ENCODE peak calls at places on chromosomes 12 and 14, in seven cellular contexts. One of them, this sample, is unnamed.

GRCh38 chr14:64541971-64542838 is 1.7 kb downstream of the HSPA2 start:
- DNase-seq in stomach: no peak
- DNase-seq in tibial artery: no peak
- DNase-seq in immature natural killer cell: no peak
- DNase-seq in mesothelial cell of epicardium: no peak
- DNase-seq in activated CD4-positive, CD25-positive, alpha-beta regulatory T cell: no peak
- DNase-seq in H7: no peak
- DNase-seq in this sample: no peak

GRCh38 chr14:68544150-68544892 is 248.5 kb downstream of the ZFP36L1 start:
- DNase-seq in stomach: peak
- DNase-seq in tibial artery: peak
- DNase-seq in immature natural killer cell: no peak
- DNase-seq in mesothelial cell of epicardium: no peak
- DNase-seq in activated CD4-positive, CD25-positive, alpha-beta regulatory T cell: no peak
- DNase-seq in H7: no peak
- DNase-seq in this sample: no peak

GRCh38 chr12:127400231-127400630 is 866.7 kb upstream of the TMEM132C start:
- DNase-seq in stomach: no peak
- DNase-seq in tibial artery: no peak
- DNase-seq in immature natural killer cell: no peak
- DNase-seq in mesothelial cell of epicardium: no peak
- DNase-seq in activated CD4-positive, CD25-positive, alpha-beta regulatory T cell: no peak
- DNase-seq in H7: no peak
- DNase-seq in this sample: no peak

GRCh38 chr14:90503582-90503981 is 106.8 kb downstream of the CALM1 start:
- DNase-seq in stomach: peak
- DNase-seq in tibial artery: no peak
- DNase-seq in immature natural killer cell: no peak
- DNase-seq in mesothelial cell of epicardium: no peak
- DNase-seq in activated CD4-positive, CD25-positive, alpha-beta regulatory T cell: no peak
- DNase-seq in H7: no peak
- DNase-seq in this sample: no peak

GRCh38 chr12:120984351-120984898 is 6.1 kb downstream of the HNF1A start:
- DNase-seq in stomach: peak
- DNase-seq in tibial artery: no peak
- DNase-seq in immature natural killer cell: no peak
- DNase-seq in mesothelial cell of epicardium: no peak
- DNase-seq in activated CD4-positive, CD25-positive, alpha-beta regulatory T cell: no peak
- DNase-seq in H7: no peak
- DNase-seq in this sample: no peak

GRCh38 chr12:74903522-74903921 is 306.1 kb downstream of the KCNC2 start:
- DNase-seq in stomach: no peak
- DNase-seq in tibial artery: no peak
- DNase-seq in immature natural killer cell: no peak
- DNase-seq in mesothelial cell of epicardium: no peak
- DNase-seq in activated CD4-positive, CD25-positive, alpha-beta regulatory T cell: no peak
- DNase-seq in H7: peak
- DNase-seq in this sample: no peak

GRCh38 chr12:124673881-124674617 is 106.6 kb upstream of the NCOR2 start:
- DNase-seq in stomach: no peak
- DNase-seq in tibial artery: no peak
- DNase-seq in immature natural killer cell: no peak
- DNase-seq in mesothelial cell of epicardium: no peak
- DNase-seq in activated CD4-positive, CD25-positive, alpha-beta regulatory T cell: no peak
- DNase-seq in H7: no peak
- DNase-seq in this sample: peak

GRCh38 chr14:59204305-59204704 is 15.8 kb downstream of the DAAM1 start:
- DNase-seq in stomach: no peak
- DNase-seq in tibial artery: no peak
- DNase-seq in immature natural killer cell: no peak
- DNase-seq in mesothelial cell of epicardium: no peak
- DNase-seq in activated CD4-positive, CD25-positive, alpha-beta regulatory T cell: no peak
- DNase-seq in H7: no peak
- DNase-seq in this sample: no peak

GRCh38 chr14:105849933-105850626 is 323.7 kb downstream of the TMEM121 start:
- DNase-seq in stomach: no peak
- DNase-seq in tibial artery: no peak
- DNase-seq in immature natural killer cell: no peak
- DNase-seq in mesothelial cell of epicardium: no peak
- DNase-seq in activated CD4-positive, CD25-positive, alpha-beta regulatory T cell: no peak
- DNase-seq in H7: peak
- DNase-seq in this sample: no peak

GRCh38 chr12:70271025-70271424 is 27.8 kb downstream of the CNOT2 start:
- DNase-seq in stomach: no peak
- DNase-seq in tibial artery: no peak
- DNase-seq in immature natural killer cell: no peak
- DNase-seq in mesothelial cell of epicardium: no peak
- DNase-seq in activated CD4-positive, CD25-positive, alpha-beta regulatory T cell: no peak
- DNase-seq in H7: no peak
- DNase-seq in this sample: no peak

GRCh38 chr12:75628916-75629315 is 117.5 kb upstream of the KRR1 start:
- DNase-seq in stomach: peak
- DNase-seq in tibial artery: no peak
- DNase-seq in immature natural killer cell: no peak
- DNase-seq in mesothelial cell of epicardium: no peak
- DNase-seq in activated CD4-positive, CD25-positive, alpha-beta regulatory T cell: no peak
- DNase-seq in H7: no peak
- DNase-seq in this sample: no peak

GRCh38 chr12:12893438-12893837 is 2.1 kb downstream of the GPRC5A start:
- DNase-seq in stomach: no peak
- DNase-seq in tibial artery: no peak
- DNase-seq in immature natural killer cell: no peak
- DNase-seq in mesothelial cell of epicardium: no peak
- DNase-seq in activated CD4-positive, CD25-positive, alpha-beta regulatory T cell: no peak
- DNase-seq in H7: no peak
- DNase-seq in this sample: no peak

GRCh38 chr12:80684077-80684495 is 23.3 kb upstream of the MYF6 start:
- DNase-seq in stomach: no peak
- DNase-seq in tibial artery: no peak
- DNase-seq in immature natural killer cell: no peak
- DNase-seq in mesothelial cell of epicardium: no peak
- DNase-seq in activated CD4-positive, CD25-positive, alpha-beta regulatory T cell: no peak
- DNase-seq in H7: peak
- DNase-seq in this sample: no peak

GRCh38 chr12:114625294-114625851 is 58.6 kb downstream of the TBX3 start:
- DNase-seq in stomach: peak
- DNase-seq in tibial artery: no peak
- DNase-seq in immature natural killer cell: no peak
- DNase-seq in mesothelial cell of epicardium: peak
- DNase-seq in activated CD4-positive, CD25-positive, alpha-beta regulatory T cell: no peak
- DNase-seq in H7: peak
- DNase-seq in this sample: no peak

GRCh38 chr14:65229431-65230286 is 127.3 kb upstream of the MAX start:
- DNase-seq in stomach: peak
- DNase-seq in tibial artery: no peak
- DNase-seq in immature natural killer cell: peak
- DNase-seq in mesothelial cell of epicardium: no peak
- DNase-seq in activated CD4-positive, CD25-positive, alpha-beta regulatory T cell: no peak
- DNase-seq in H7: peak
- DNase-seq in this sample: no peak

GRCh38 chr12:96648941-96649340 is 159.6 kb downstream of the CFAP54 start:
- DNase-seq in stomach: no peak
- DNase-seq in tibial artery: no peak
- DNase-seq in immature natural killer cell: no peak
- DNase-seq in mesothelial cell of epicardium: no peak
- DNase-seq in activated CD4-positive, CD25-positive, alpha-beta regulatory T cell: no peak
- DNase-seq in H7: no peak
- DNase-seq in this sample: no peak

GRCh38 chr12:6684609-6685008 is 4.6 kb downstream of the ZNF384 start:
- DNase-seq in stomach: no peak
- DNase-seq in tibial artery: no peak
- DNase-seq in immature natural killer cell: peak
- DNase-seq in mesothelial cell of epicardium: no peak
- DNase-seq in activated CD4-positive, CD25-positive, alpha-beta regulatory T cell: no peak
- DNase-seq in H7: peak
- DNase-seq in this sample: no peak

GRCh38 chr12:83866477-83866876 is 1046.1 kb downstream of the SLC6A15 start:
- DNase-seq in stomach: no peak
- DNase-seq in tibial artery: no peak
- DNase-seq in immature natural killer cell: no peak
- DNase-seq in mesothelial cell of epicardium: no peak
- DNase-seq in activated CD4-positive, CD25-positive, alpha-beta regulatory T cell: no peak
- DNase-seq in H7: no peak
- DNase-seq in this sample: no peak

GRCh38 chr12:101050631-101051030 is 159.4 kb downstream of the SLC5A8 start:
- DNase-seq in stomach: no peak
- DNase-seq in tibial artery: no peak
- DNase-seq in immature natural killer cell: no peak
- DNase-seq in mesothelial cell of epicardium: no peak
- DNase-seq in activated CD4-positive, CD25-positive, alpha-beta regulatory T cell: no peak
- DNase-seq in H7: no peak
- DNase-seq in this sample: no peak

GRCh38 chr12:132244724-132245295 is 84.6 kb downstream of the GALNT9 start:
- DNase-seq in stomach: no peak
- DNase-seq in tibial artery: no peak
- DNase-seq in immature natural killer cell: no peak
- DNase-seq in mesothelial cell of epicardium: no peak
- DNase-seq in activated CD4-positive, CD25-positive, alpha-beta regulatory T cell: no peak
- DNase-seq in H7: peak
- DNase-seq in this sample: no peak

GRCh38 chr14:103847954-103848719 is 762 bp upstream of the PPP1R13B start:
- DNase-seq in stomach: no peak
- DNase-seq in tibial artery: no peak
- DNase-seq in immature natural killer cell: peak
- DNase-seq in mesothelial cell of epicardium: no peak
- DNase-seq in activated CD4-positive, CD25-positive, alpha-beta regulatory T cell: no peak
- DNase-seq in H7: peak
- DNase-seq in this sample: no peak

GRCh38 chr14:103897075-103897947 is 30.9 kb upstream of the TDRD9 start:
- DNase-seq in stomach: peak
- DNase-seq in tibial artery: no peak
- DNase-seq in immature natural killer cell: no peak
- DNase-seq in mesothelial cell of epicardium: no peak
- DNase-seq in activated CD4-positive, CD25-positive, alpha-beta regulatory T cell: no peak
- DNase-seq in H7: no peak
- DNase-seq in this sample: no peak

GRCh38 chr12:111085100-111085499 is 164.7 kb upstream of the MYL2 start:
- DNase-seq in stomach: no peak
- DNase-seq in tibial artery: no peak
- DNase-seq in immature natural killer cell: no peak
- DNase-seq in mesothelial cell of epicardium: no peak
- DNase-seq in activated CD4-positive, CD25-positive, alpha-beta regulatory T cell: no peak
- DNase-seq in H7: peak
- DNase-seq in this sample: no peak

GRCh38 chr12:1080520-1081223 is 89.6 kb downstream of the ERC1 start:
- DNase-seq in stomach: no peak
- DNase-seq in tibial artery: no peak
- DNase-seq in immature natural killer cell: no peak
- DNase-seq in mesothelial cell of epicardium: no peak
- DNase-seq in activated CD4-positive, CD25-positive, alpha-beta regulatory T cell: no peak
- DNase-seq in H7: no peak
- DNase-seq in this sample: no peak

This sample was measured in D721Med.